ENCODE peak calls at places on chromosomes 6 and 20, in five cellular contexts. One of them, this sample, is unnamed.
A peak's percentile ranks its signal among the peaks of the same experiment; 100 is the strongest.

GRCh38 chr6:143747347-143747842 is 69.6 kb downstream of the PHACTR2 start:
- DNase-seq in cardiac muscle cell: no peak
- DNase-seq in GM23338: peak; percentile 33
- DNase-seq in breast epithelium: no peak
- DNase-seq in tibial artery: no peak
- DNase-seq in this sample: no peak

GRCh38 chr6:25477006-25477590 is 174.9 kb upstream of the SCGN start:
- DNase-seq in GM23338: peak; percentile 9
- DNase-seq in tibial artery: no peak
- DNase-seq in cardiac muscle cell: peak; percentile 54
- DNase-seq in breast epithelium: no peak
- DNase-seq in this sample: no peak

GRCh38 chr6:24323632-24324337 is 34.1 kb downstream of the DCDC2 start:
- DNase-seq in GM23338: no peak
- DNase-seq in tibial artery: no peak
- DNase-seq in cardiac muscle cell: peak; percentile 37
- DNase-seq in breast epithelium: no peak
- DNase-seq in this sample: no peak

GRCh38 chr6:42090819-42091717 is 40.7 kb downstream of the TAF8 start:
- DNase-seq in tibial artery: no peak
- DNase-seq in cardiac muscle cell: no peak
- DNase-seq in GM23338: no peak
- DNase-seq in breast epithelium: no peak
- DNase-seq in this sample: no peak

GRCh38 chr20:44024820-44025580 is 110.3 kb downstream of the TOX2 start:
- DNase-seq in GM23338: no peak
- DNase-seq in tibial artery: no peak
- DNase-seq in cardiac muscle cell: no peak
- DNase-seq in breast epithelium: no peak
- DNase-seq in this sample: no peak

GRCh38 chr20:34083137-34083536 is 28.9 kb downstream of the EIF2S2 start:
- DNase-seq in cardiac muscle cell: peak; percentile 98
- DNase-seq in GM23338: peak; percentile 17
- DNase-seq in breast epithelium: no peak
- DNase-seq in tibial artery: peak; percentile 73
- DNase-seq in this sample: peak; percentile 83

GRCh38 chr20:60249436-60249835 is 291.2 kb downstream of the CDH26 start:
- DNase-seq in GM23338: no peak
- DNase-seq in cardiac muscle cell: peak; percentile 23
- DNase-seq in tibial artery: no peak
- DNase-seq in breast epithelium: no peak
- DNase-seq in this sample: no peak

GRCh38 chr6:101129851-101130250 is 248.7 kb upstream of the ASCC3 start:
- DNase-seq in tibial artery: no peak
- DNase-seq in breast epithelium: no peak
- DNase-seq in GM23338: no peak
- DNase-seq in cardiac muscle cell: no peak
- DNase-seq in this sample: no peak

GRCh38 chr6:65989676-65990075 is 282.6 kb upstream of the EYS start:
- DNase-seq in cardiac muscle cell: no peak
- DNase-seq in GM23338: no peak
- DNase-seq in breast epithelium: no peak
- DNase-seq in tibial artery: no peak
- DNase-seq in this sample: no peak

GRCh38 chr6:168713839-168714238 is 272.9 kb downstream of the SMOC2 start:
- DNase-seq in GM23338: peak; percentile 34
- DNase-seq in tibial artery: no peak
- DNase-seq in cardiac muscle cell: peak; percentile 22
- DNase-seq in breast epithelium: no peak
- DNase-seq in this sample: peak; percentile 62

GRCh38 chr6:107670792-107671199 is 153.3 kb downstream of the SCML4 start:
- DNase-seq in tibial artery: peak; percentile 67
- DNase-seq in breast epithelium: no peak
- DNase-seq in GM23338: peak; percentile 60
- DNase-seq in cardiac muscle cell: peak; percentile 77
- DNase-seq in this sample: no peak

GRCh38 chr20:52828199-52828598 is 144.0 kb upstream of the TSHZ2 start:
- DNase-seq in tibial artery: no peak
- DNase-seq in cardiac muscle cell: no peak
- DNase-seq in GM23338: no peak
- DNase-seq in breast epithelium: no peak
- DNase-seq in this sample: no peak

GRCh38 chr20:7505152-7505834 is 435.0 kb downstream of the HAO1 start:
- DNase-seq in breast epithelium: no peak
- DNase-seq in GM23338: peak; percentile 33
- DNase-seq in tibial artery: no peak
- DNase-seq in cardiac muscle cell: no peak
- DNase-seq in this sample: no peak

GRCh38 chr20:58810116-58810878 is 40.4 kb downstream of the GNAS-AS1 start:
- DNase-seq in breast epithelium: no peak
- DNase-seq in GM23338: no peak
- DNase-seq in tibial artery: no peak
- DNase-seq in cardiac muscle cell: peak; percentile 11
- DNase-seq in this sample: no peak

GRCh38 chr20:46206025-46206424 is 87.9 kb downstream of the CD40 start:
- DNase-seq in tibial artery: peak; percentile 74
- DNase-seq in breast epithelium: no peak
- DNase-seq in cardiac muscle cell: peak; percentile 69
- DNase-seq in GM23338: no peak
- DNase-seq in this sample: no peak

GRCh38 chr20:46204594-46205205 is 86.6 kb downstream of the CD40 start:
- DNase-seq in cardiac muscle cell: no peak
- DNase-seq in GM23338: no peak
- DNase-seq in breast epithelium: no peak
- DNase-seq in tibial artery: no peak
- DNase-seq in this sample: no peak

GRCh38 chr20:46202758-46203509 is 84.8 kb downstream of the CD40 start:
- DNase-seq in cardiac muscle cell: peak; percentile 54
- DNase-seq in tibial artery: peak; percentile 44
- DNase-seq in breast epithelium: no peak
- DNase-seq in GM23338: no peak
- DNase-seq in this sample: no peak

GRCh38 chr20:46205349-46205748 is 87.2 kb downstream of the CD40 start:
- DNase-seq in tibial artery: no peak
- DNase-seq in breast epithelium: no peak
- DNase-seq in GM23338: no peak
- DNase-seq in cardiac muscle cell: no peak
- DNase-seq in this sample: no peak

GRCh38 chr20:46203510-46203837 is 85.4 kb downstream of the CD40 start:
- DNase-seq in tibial artery: no peak
- DNase-seq in cardiac muscle cell: no peak
- DNase-seq in GM23338: no peak
- DNase-seq in breast epithelium: no peak
- DNase-seq in this sample: no peak
- H3K27me3 ChIP-seq in tibial artery: peaks cover 69% of the 10 kb centered on the region
- H3K27me3 ChIP-seq in cardiac muscle cell: no peaks in the 10 kb centered on the region
- H3K27me3 ChIP-seq in GM23338: peaks cover 20% of the 10 kb centered on the region
- H3K27me3 ChIP-seq in breast epithelium: no peaks in the 10 kb centered on the region
- H3K27me3 ChIP-seq in this sample: no peaks in the 10 kb centered on the region

GRCh38 chr6:150032598-150032997 is 7.3 kb upstream of the RAET1L start:
- DNase-seq in breast epithelium: no peak
- DNase-seq in cardiac muscle cell: no peak
- DNase-seq in GM23338: no peak
- DNase-seq in tibial artery: no peak
- DNase-seq in this sample: no peak

GRCh38 chr6:150036081-150036480 is 10.7 kb upstream of the RAET1L start:
- DNase-seq in tibial artery: no peak
- DNase-seq in cardiac muscle cell: no peak
- DNase-seq in breast epithelium: no peak
- DNase-seq in GM23338: no peak
- DNase-seq in this sample: no peak

GRCh38 chr6:150038202-150038830 is 13.0 kb upstream of the RAET1L start:
- DNase-seq in breast epithelium: no peak
- DNase-seq in cardiac muscle cell: peak; percentile 20
- DNase-seq in GM23338: peak; percentile 63
- DNase-seq in tibial artery: no peak
- DNase-seq in this sample: no peak

GRCh38 chr6:150033197-150033771 is 8.0 kb upstream of the RAET1L start:
- DNase-seq in tibial artery: no peak
- DNase-seq in cardiac muscle cell: no peak
- DNase-seq in breast epithelium: no peak
- DNase-seq in GM23338: no peak
- DNase-seq in this sample: no peak

DNA sequence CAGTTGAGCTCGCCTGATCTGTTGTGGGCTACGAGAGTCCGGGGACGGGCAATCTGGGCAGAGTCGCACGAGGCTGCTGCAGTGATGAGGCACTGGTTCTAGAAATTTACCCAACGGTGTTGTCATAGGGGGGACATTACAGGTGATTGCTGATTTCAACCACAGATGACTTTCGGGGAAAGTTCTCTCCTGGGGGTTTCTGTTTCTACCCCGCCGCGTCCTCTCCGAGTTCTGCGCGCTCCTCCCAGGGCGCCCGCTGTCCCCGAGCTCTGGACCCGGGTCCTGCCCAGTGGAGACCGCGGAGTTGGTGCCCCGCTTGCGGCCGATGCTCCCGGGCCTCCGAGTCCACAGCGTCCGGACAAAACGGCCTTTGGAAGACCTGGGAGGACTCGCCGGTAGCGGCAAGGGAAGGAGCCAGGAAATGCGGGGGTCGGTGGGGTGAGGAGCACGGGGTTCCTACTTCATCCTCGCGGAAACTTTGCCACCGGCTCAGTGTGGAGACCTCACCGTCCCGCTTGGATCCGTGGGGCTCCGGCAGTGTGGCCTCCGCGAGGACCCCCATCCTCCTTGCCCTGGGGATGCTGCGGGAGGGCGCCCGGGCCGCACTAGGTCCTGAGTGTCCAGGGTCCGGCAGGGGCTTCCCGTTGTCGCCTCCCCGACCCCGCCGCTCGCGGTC is 12.3 kb upstream of the RAET1L start:
- DNase-seq in cardiac muscle cell: no peak
- DNase-seq in GM23338: no peak
- DNase-seq in tibial artery: no peak
- DNase-seq in breast epithelium: no peak
- DNase-seq in this sample: no peak
- H3K4me3 ChIP-seq in cardiac muscle cell: no peak overlapping the region
- H3K4me3 ChIP-seq in GM23338: peak overlapping the region; percentile 64
- H3K4me3 ChIP-seq in tibial artery: peak overlapping the region; percentile 3
- H3K4me3 ChIP-seq in breast epithelium: peak overlapping the region; percentile 34
- H3K4me3 ChIP-seq in this sample: peak overlapping the region; percentile 28

GRCh38 chr6:75480425-75480824 is 13.2 kb downstream of the FILIP1 start:
- DNase-seq in tibial artery: no peak
- DNase-seq in cardiac muscle cell: no peak
- DNase-seq in breast epithelium: no peak
- DNase-seq in GM23338: no peak
- DNase-seq in this sample: no peak
- H3K27ac ChIP-seq in tibial artery: peak overlapping the region; percentile 72
- H3K27ac ChIP-seq in cardiac muscle cell: peak overlapping the region; percentile 71
- H3K27ac ChIP-seq in breast epithelium: peak overlapping the region; percentile 70
- H3K27ac ChIP-seq in GM23338: no peak overlapping the region
- H3K27ac ChIP-seq in this sample: no peak overlapping the region

GRCh38 chr6:119317007-119317406 is 32.6 kb downstream of the MAN1A1 start:
- DNase-seq in GM23338: no peak
- DNase-seq in tibial artery: no peak
- DNase-seq in breast epithelium: no peak
- DNase-seq in cardiac muscle cell: no peak
- DNase-seq in this sample: no peak
- H3K27me3 ChIP-seq in GM23338: no peaks in the 10 kb centered on the region
- H3K27me3 ChIP-seq in tibial artery: no peaks in the 10 kb centered on the region
- H3K27me3 ChIP-seq in breast epithelium: no peaks in the 10 kb centered on the region
- H3K27me3 ChIP-seq in cardiac muscle cell: no peaks in the 10 kb centered on the region
- H3K27me3 ChIP-seq in this sample: no peaks in the 10 kb centered on the region

DNA sequence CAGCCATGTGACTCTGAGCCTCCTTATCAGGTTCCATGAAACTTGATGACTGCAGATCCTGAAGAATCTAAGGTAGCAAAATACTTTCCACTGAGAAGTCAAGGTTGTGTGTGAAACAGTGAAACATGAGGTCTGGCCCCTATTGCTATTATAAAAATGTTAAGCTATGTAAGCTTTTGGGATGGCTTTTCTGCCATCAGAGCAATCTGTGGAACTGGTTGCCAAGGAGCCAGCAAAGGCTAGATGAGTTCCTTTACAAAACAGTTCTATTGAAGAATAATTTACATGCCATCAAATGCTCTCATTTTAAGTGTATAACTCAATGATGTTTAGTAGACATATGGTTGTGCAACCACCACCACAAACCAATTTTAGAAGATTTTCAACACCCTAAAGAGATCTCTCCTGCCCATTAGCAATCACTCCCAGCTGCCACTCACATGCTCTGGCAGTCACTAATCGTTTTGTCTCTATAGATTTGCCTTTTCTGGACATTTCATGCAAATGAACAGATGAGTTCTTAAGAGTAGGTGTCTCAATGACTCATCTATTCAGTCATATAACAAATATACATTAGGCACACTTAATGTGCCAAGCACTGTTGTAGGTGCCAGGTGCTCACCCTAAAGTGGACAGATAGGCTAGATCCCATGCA is 19.9 kb upstream of the MEP1A start:
- DNase-seq in tibial artery: no peak
- DNase-seq in cardiac muscle cell: no peak
- DNase-seq in GM23338: no peak
- DNase-seq in breast epithelium: no peak
- DNase-seq in this sample: no peak
- H3K4me3 ChIP-seq in tibial artery: no peak overlapping the region
- H3K4me3 ChIP-seq in cardiac muscle cell: no peak overlapping the region
- H3K4me3 ChIP-seq in GM23338: no peak overlapping the region
- H3K4me3 ChIP-seq in breast epithelium: no peak overlapping the region
- H3K4me3 ChIP-seq in this sample: no peak overlapping the region

This sample was measured in pancreas.